ENCODE peak calls at places on chromosomes 4 and X, in seven cellular contexts. J is progenitor cell of endocrine pancreas; T is T follicular helper cell; Y is epithelial cell of proximal tubule; E is HEK293T; D is stimulated activated CD8-positive, alpha-beta memory T cell treated with anti-CD3 and anti-CD28 coated beads, Interleukin-4, amount 100 ng/mL, for 4 hours; A is Right ventricle myocardium superior. O is an unnamed sample.

GRCh38 chr4:15164571-15164970 is 162.3 kb downstream of the CPEB2 start:
- DNase-seq in J (no peak), E (no peak), Y (no peak), T (no peak), D (no peak), A (no peak), O (no peak)

GRCh38 chr4:145480257-145480656 is 1.4 kb upstream of the SMAD1 start:
- DNase-seq in J (no peak), E (no peak), D (no peak), A (no peak), T (no peak), Y (no peak), O (no peak)

GRCh38 chrX:132171881-132172280 is 44.1 kb upstream of the FRMD7 start:
- DNase-seq in E (no peak), Y (no peak), J (no peak), A (no peak), T (no peak), D (no peak), O (no peak)

GRCh38 chr4:830776-831482 is 5.0 kb upstream of the CPLX1 start:
- DNase-seq in E (no peak), Y (no peak), T (no peak), D (no peak), A (peak), J (no peak), O (no peak)

GRCh38 chr4:10582059-10582686 is 102.4 kb downstream of the CLNK start:
- DNase-seq in J (no peak), E (peak), Y (no peak), D (no peak), A (no peak), T (peak), O (no peak)

GRCh38 chr4:81912420-81912819 is 440.7 kb upstream of the RASGEF1B start:
- DNase-seq in E (no peak), D (no peak), J (no peak), Y (no peak), T (no peak), A (no peak), O (no peak)

GRCh38 chr4:80471701-80472100 is 136.2 kb downstream of the CFAP299 start:
- DNase-seq in Y (peak), D (no peak), J (peak), T (no peak), A (no peak), E (peak), O (no peak)

GRCh38 chr4:40749717-40750460 is at the start of gene NSUN7:
- DNase-seq in D (no peak), E (no peak), J (peak), A (peak), T (no peak), Y (no peak), O (peak)

GRCh38 chrX:155048997-155049619 is 21.8 kb downstream of the CMC4 start:
- DNase-seq in E (peak), A (no peak), D (no peak), Y (no peak), T (peak), J (peak), O (no peak)

GRCh38 chr4:26802790-26803189 is 57.9 kb upstream of the STIM2 start:
- DNase-seq in E (no peak), J (no peak), D (no peak), T (no peak), Y (no peak), A (no peak), O (no peak)

GRCh38 chr4:68348577-68348976 is 1.3 kb downstream of the YTHDC1 start:
- DNase-seq in J (no peak), E (no peak), A (no peak), T (no peak), Y (no peak), D (no peak), O (no peak)

GRCh38 chr4:14072506-14072905 is 445.0 kb upstream of the BOD1L1 start:
- DNase-seq in D (no peak), E (no peak), A (no peak), T (no peak), Y (no peak), J (no peak), O (no peak)

GRCh38 chr4:3720461-3720860 is 45.7 kb upstream of the ADRA2C start:
- DNase-seq in Y (no peak), J (no peak), E (no peak), A (no peak), D (no peak), T (no peak), O (no peak)

GRCh38 chr4:21113496-21114213 is 413.4 kb downstream of the PACRGL start:
- DNase-seq in A (no peak), E (no peak), T (no peak), D (no peak), Y (no peak), J (no peak), O (no peak)

GRCh38 chrX:46788902-46789301 is 30.0 kb upstream of the SLC9A7 start:
- DNase-seq in Y (no peak), T (no peak), J (no peak), D (no peak), E (no peak), A (no peak), O (no peak)

GRCh38 chr4:110589297-110589696 is 33.6 kb downstream of the PITX2 start:
- DNase-seq in A (no peak), J (no peak), E (no peak), D (no peak), Y (no peak), T (no peak), O (no peak)